ENCODE peak calls at places on chromosomes 4 and X, in eight cellular contexts. One of them, this sample, is unnamed.
A peak's percentile ranks its signal among the peaks of the same experiment; 100 is the strongest.

GRCh38 chr4:76947369-76947768 is 2.2 kb upstream of the SEPTIN11 start:
- DNase-seq in fibroblast of pulmonary artery: peak; percentile 44
- DNase-seq in choroid plexus epithelial cell: peak; percentile 65
- DNase-seq in fibroblast of lung: no peak
- DNase-seq in pancreas: no peak
- DNase-seq in transverse colon: no peak
- DNase-seq in lung: no peak
- DNase-seq in hepatocyte: no peak
- DNase-seq in this sample: no peak

GRCh38 chr4:40614031-40614430 is 15.6 kb downstream of the RBM47 start:
- DNase-seq in choroid plexus epithelial cell: no peak
- DNase-seq in lung: no peak
- DNase-seq in fibroblast of lung: no peak
- DNase-seq in fibroblast of pulmonary artery: no peak
- DNase-seq in hepatocyte: no peak
- DNase-seq in transverse colon: no peak
- DNase-seq in pancreas: no peak
- DNase-seq in this sample: no peak

GRCh38 chr4:184408021-184408710 is 66.2 kb downstream of the IRF2 start:
- DNase-seq in transverse colon: no peak
- DNase-seq in lung: no peak
- DNase-seq in choroid plexus epithelial cell: peak; percentile 88
- DNase-seq in hepatocyte: no peak
- DNase-seq in fibroblast of lung: peak; percentile 75
- DNase-seq in pancreas: no peak
- DNase-seq in fibroblast of pulmonary artery: peak; percentile 69
- DNase-seq in this sample: no peak

GRCh38 chrX:22053486-22053885 is 21.4 kb downstream of the PHEX start:
- DNase-seq in lung: no peak
- DNase-seq in transverse colon: no peak
- DNase-seq in fibroblast of pulmonary artery: no peak
- DNase-seq in fibroblast of lung: peak; percentile 1
- DNase-seq in pancreas: no peak
- DNase-seq in choroid plexus epithelial cell: no peak
- DNase-seq in hepatocyte: no peak
- DNase-seq in this sample: no peak

GRCh38 chr4:40980318-40980883 is 230.6 kb downstream of the NSUN7 start:
- DNase-seq in choroid plexus epithelial cell: no peak
- DNase-seq in fibroblast of pulmonary artery: peak; percentile 58
- DNase-seq in pancreas: no peak
- DNase-seq in lung: no peak
- DNase-seq in fibroblast of lung: no peak
- DNase-seq in transverse colon: no peak
- DNase-seq in hepatocyte: no peak
- DNase-seq in this sample: no peak

GRCh38 chr4:109473824-109474223 is 40.2 kb downstream of the SEC24B start:
- DNase-seq in pancreas: no peak
- DNase-seq in transverse colon: no peak
- DNase-seq in lung: no peak
- DNase-seq in fibroblast of pulmonary artery: no peak
- DNase-seq in fibroblast of lung: no peak
- DNase-seq in choroid plexus epithelial cell: no peak
- DNase-seq in hepatocyte: no peak
- DNase-seq in this sample: no peak

GRCh38 chr4:68388347-68388746 is 38.5 kb upstream of the YTHDC1 start:
- DNase-seq in fibroblast of lung: no peak
- DNase-seq in pancreas: no peak
- DNase-seq in lung: no peak
- DNase-seq in fibroblast of pulmonary artery: no peak
- DNase-seq in transverse colon: no peak
- DNase-seq in hepatocyte: no peak
- DNase-seq in choroid plexus epithelial cell: no peak
- DNase-seq in this sample: no peak

GRCh38 chrX:49725923-49726904 is 30.4 kb upstream of the PAGE1 start:
- DNase-seq in transverse colon: no peak
- DNase-seq in lung: no peak
- DNase-seq in fibroblast of lung: no peak
- DNase-seq in pancreas: no peak
- DNase-seq in fibroblast of pulmonary artery: no peak
- DNase-seq in choroid plexus epithelial cell: no peak
- DNase-seq in hepatocyte: no peak
- DNase-seq in this sample: no peak

GRCh38 chr4:3652586-3652985 is 113.6 kb upstream of the ADRA2C start:
- DNase-seq in fibroblast of lung: no peak
- DNase-seq in fibroblast of pulmonary artery: no peak
- DNase-seq in choroid plexus epithelial cell: no peak
- DNase-seq in hepatocyte: no peak
- DNase-seq in lung: no peak
- DNase-seq in pancreas: no peak
- DNase-seq in transverse colon: no peak
- DNase-seq in this sample: no peak

GRCh38 chrX:38154818-38155217 is 65.9 kb downstream of the SRPX start:
- DNase-seq in lung: no peak
- DNase-seq in pancreas: no peak
- DNase-seq in choroid plexus epithelial cell: no peak
- DNase-seq in fibroblast of lung: peak; percentile 8
- DNase-seq in transverse colon: no peak
- DNase-seq in hepatocyte: no peak
- DNase-seq in fibroblast of pulmonary artery: no peak
- DNase-seq in this sample: no peak

GRCh38 chrX:19578956-19579355 is 63.6 kb upstream of the MAP3K15 start:
- DNase-seq in lung: no peak
- DNase-seq in hepatocyte: no peak
- DNase-seq in pancreas: no peak
- DNase-seq in choroid plexus epithelial cell: no peak
- DNase-seq in transverse colon: no peak
- DNase-seq in fibroblast of lung: no peak
- DNase-seq in fibroblast of pulmonary artery: peak; percentile 18
- DNase-seq in this sample: no peak

GRCh38 chr4:66575024-66575696 is 904.9 kb upstream of the EPHA5 start:
- DNase-seq in pancreas: peak; percentile 66
- DNase-seq in fibroblast of pulmonary artery: peak; percentile 83
- DNase-seq in choroid plexus epithelial cell: peak; percentile 79
- DNase-seq in lung: no peak
- DNase-seq in hepatocyte: peak; percentile 84
- DNase-seq in fibroblast of lung: peak; percentile 52
- DNase-seq in transverse colon: no peak
- DNase-seq in this sample: no peak

GRCh38 chrX:47234583-47234982 is 1.8 kb downstream of the USP11 start:
- DNase-seq in pancreas: no peak
- DNase-seq in fibroblast of lung: peak; percentile 43
- DNase-seq in fibroblast of pulmonary artery: peak; percentile 28
- DNase-seq in transverse colon: no peak
- DNase-seq in hepatocyte: no peak
- DNase-seq in lung: no peak
- DNase-seq in choroid plexus epithelial cell: no peak
- DNase-seq in this sample: no peak

GRCh38 chrX:153920546-153920945 is 5.5 kb downstream of the ARHGAP4 start:
- DNase-seq in lung: no peak
- DNase-seq in pancreas: no peak
- DNase-seq in fibroblast of pulmonary artery: no peak
- DNase-seq in choroid plexus epithelial cell: no peak
- DNase-seq in fibroblast of lung: no peak
- DNase-seq in transverse colon: no peak
- DNase-seq in hepatocyte: no peak
- DNase-seq in this sample: no peak

GRCh38 chr4:10491420-10491819 is 34.2 kb upstream of the ZNF518B start:
- DNase-seq in pancreas: no peak
- DNase-seq in lung: no peak
- DNase-seq in fibroblast of lung: no peak
- DNase-seq in hepatocyte: no peak
- DNase-seq in choroid plexus epithelial cell: no peak
- DNase-seq in transverse colon: no peak
- DNase-seq in fibroblast of pulmonary artery: no peak
- DNase-seq in this sample: no peak

GRCh38 chr4:120830204-120830603 is 92.3 kb downstream of the PRDM5 start:
- DNase-seq in choroid plexus epithelial cell: peak; percentile 33
- DNase-seq in pancreas: no peak
- DNase-seq in lung: no peak
- DNase-seq in fibroblast of pulmonary artery: peak; percentile 48
- DNase-seq in transverse colon: no peak
- DNase-seq in fibroblast of lung: peak; percentile 53
- DNase-seq in hepatocyte: no peak
- DNase-seq in this sample: no peak

GRCh38 chrX:150007356-150007755 is 69.1 kb upstream of the EOLA2 start:
- DNase-seq in fibroblast of lung: no peak
- DNase-seq in lung: no peak
- DNase-seq in fibroblast of pulmonary artery: peak; percentile 53
- DNase-seq in choroid plexus epithelial cell: peak; percentile 33
- DNase-seq in pancreas: no peak
- DNase-seq in transverse colon: no peak
- DNase-seq in hepatocyte: no peak
- DNase-seq in this sample: no peak

GRCh38 chr4:7191546-7192251 is 639 bp upstream of the SORCS2 start:
- DNase-seq in transverse colon: no peak
- DNase-seq in fibroblast of lung: no peak
- DNase-seq in hepatocyte: no peak
- DNase-seq in lung: no peak
- DNase-seq in choroid plexus epithelial cell: no peak
- DNase-seq in fibroblast of pulmonary artery: no peak
- DNase-seq in pancreas: no peak
- DNase-seq in this sample: no peak
- H3K4me3 ChIP-seq in transverse colon: no peak overlapping the region
- H3K4me3 ChIP-seq in fibroblast of lung: no peak overlapping the region
- H3K4me3 ChIP-seq in hepatocyte: no peak overlapping the region
- H3K4me3 ChIP-seq in lung: no peak overlapping the region
- H3K4me3 ChIP-seq in choroid plexus epithelial cell: no peak overlapping the region
- H3K4me3 ChIP-seq in fibroblast of pulmonary artery: no peak overlapping the region
- H3K4me3 ChIP-seq in pancreas: peak overlapping the region; percentile 37
- H3K4me3 ChIP-seq in this sample: no peak overlapping the region

GRCh38 chrX:128781506-128781905 is 729.3 kb upstream of the ACTRT1 start:
- DNase-seq in fibroblast of pulmonary artery: no peak
- DNase-seq in hepatocyte: peak; percentile 49
- DNase-seq in pancreas: peak; percentile 20
- DNase-seq in lung: no peak
- DNase-seq in transverse colon: peak; percentile 48
- DNase-seq in choroid plexus epithelial cell: peak; percentile 18
- DNase-seq in fibroblast of lung: no peak
- DNase-seq in this sample: peak; percentile 36
- TF ChIP-seq CTCF in fibroblast of pulmonary artery: no peak
- TF ChIP-seq CTCF in hepatocyte: peak; percentile 26
- TF ChIP-seq CTCF in pancreas: no peak
- TF ChIP-seq CTCF in lung: no peak
- TF ChIP-seq CTCF in transverse colon: peak; percentile 29
- TF ChIP-seq CTCF in choroid plexus epithelial cell: peak; percentile 46
- TF ChIP-seq CTCF in fibroblast of lung: no peak
- TF ChIP-seq CTCF in this sample: peak; percentile 51

GRCh38 chr4:35608205-35608604 is 636.1 kb downstream of the ARAP2 start:
- DNase-seq in fibroblast of pulmonary artery: no peak
- DNase-seq in transverse colon: no peak
- DNase-seq in pancreas: no peak
- DNase-seq in hepatocyte: no peak
- DNase-seq in choroid plexus epithelial cell: no peak
- DNase-seq in lung: no peak
- DNase-seq in fibroblast of lung: no peak
- DNase-seq in this sample: no peak
- H3K4me3 ChIP-seq in fibroblast of pulmonary artery: no peak overlapping the region
- H3K4me3 ChIP-seq in transverse colon: no peak overlapping the region
- H3K4me3 ChIP-seq in pancreas: no peak overlapping the region
- H3K4me3 ChIP-seq in hepatocyte: no peak overlapping the region
- H3K4me3 ChIP-seq in choroid plexus epithelial cell: no peak overlapping the region
- H3K4me3 ChIP-seq in lung: no peak overlapping the region
- H3K4me3 ChIP-seq in fibroblast of lung: no peak overlapping the region
- H3K4me3 ChIP-seq in this sample: no peak overlapping the region

DNA sequence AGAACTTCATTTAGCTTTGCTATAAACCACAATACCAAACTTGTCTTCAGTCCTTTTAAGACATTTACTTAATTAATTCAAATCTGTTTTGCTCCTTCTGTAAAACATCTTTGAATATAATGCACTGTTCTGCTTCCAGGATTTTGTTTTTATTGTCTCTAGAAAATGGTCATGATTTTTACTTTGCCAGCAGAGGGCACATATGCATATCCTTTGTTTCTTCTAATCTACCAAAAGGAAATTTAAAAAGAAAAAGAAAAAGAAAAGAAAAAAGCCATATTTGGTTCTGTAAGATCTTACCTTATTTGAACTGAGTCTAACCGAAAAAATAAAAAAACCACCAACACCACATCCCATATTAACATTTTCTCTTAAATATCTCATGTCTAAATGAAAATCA is 101.9 kb upstream of the CCSER1 start:
- DNase-seq in transverse colon: no peak
- DNase-seq in lung: no peak
- DNase-seq in fibroblast of lung: peak; percentile 10
- DNase-seq in pancreas: no peak
- DNase-seq in fibroblast of pulmonary artery: peak; percentile 16
- DNase-seq in choroid plexus epithelial cell: peak; percentile 18
- DNase-seq in hepatocyte: peak; percentile 21
- DNase-seq in this sample: no peak
- TF ChIP-seq CTCF in transverse colon: no peak
- TF ChIP-seq CTCF in lung: no peak
- TF ChIP-seq CTCF in fibroblast of lung: no peak
- TF ChIP-seq CTCF in pancreas: peak; percentile 23
- TF ChIP-seq CTCF in fibroblast of pulmonary artery: peak; percentile 32
- TF ChIP-seq CTCF in choroid plexus epithelial cell: peak; percentile 44
- TF ChIP-seq CTCF in hepatocyte: peak; percentile 56
- TF ChIP-seq CTCF in this sample: peak; percentile 38

DNA sequence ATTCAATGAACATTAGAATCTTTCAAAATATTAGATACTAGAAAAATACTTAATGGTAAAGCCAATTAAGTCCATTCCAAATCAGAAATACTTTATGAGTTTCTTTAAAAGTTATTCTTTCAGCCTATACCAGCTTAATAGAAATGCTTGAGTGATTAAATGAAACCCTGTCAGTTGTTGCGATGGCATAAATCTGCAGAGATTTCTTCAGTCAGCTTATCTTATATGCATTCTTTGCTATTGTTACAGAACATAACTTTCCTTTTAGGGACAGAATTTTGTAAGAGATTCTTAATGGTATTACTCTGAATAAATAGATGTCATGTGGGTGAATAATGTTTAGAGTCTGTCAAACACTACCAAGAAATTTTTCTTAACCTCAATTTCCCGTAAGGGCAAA is 325.0 kb upstream of the HAND2 start:
- DNase-seq in fibroblast of lung: no peak
- DNase-seq in pancreas: no peak
- DNase-seq in choroid plexus epithelial cell: peak; percentile 6
- DNase-seq in fibroblast of pulmonary artery: peak; percentile 78
- DNase-seq in lung: no peak
- DNase-seq in hepatocyte: no peak
- DNase-seq in transverse colon: no peak
- DNase-seq in this sample: no peak
- H3K4me3 ChIP-seq in fibroblast of lung: no peak overlapping the region
- H3K4me3 ChIP-seq in pancreas: no peak overlapping the region
- H3K4me3 ChIP-seq in choroid plexus epithelial cell: no peak overlapping the region
- H3K4me3 ChIP-seq in fibroblast of pulmonary artery: no peak overlapping the region
- H3K4me3 ChIP-seq in lung: no peak overlapping the region
- H3K4me3 ChIP-seq in hepatocyte: no peak overlapping the region
- H3K4me3 ChIP-seq in transverse colon: no peak overlapping the region
- H3K4me3 ChIP-seq in this sample: no peak overlapping the region

DNA sequence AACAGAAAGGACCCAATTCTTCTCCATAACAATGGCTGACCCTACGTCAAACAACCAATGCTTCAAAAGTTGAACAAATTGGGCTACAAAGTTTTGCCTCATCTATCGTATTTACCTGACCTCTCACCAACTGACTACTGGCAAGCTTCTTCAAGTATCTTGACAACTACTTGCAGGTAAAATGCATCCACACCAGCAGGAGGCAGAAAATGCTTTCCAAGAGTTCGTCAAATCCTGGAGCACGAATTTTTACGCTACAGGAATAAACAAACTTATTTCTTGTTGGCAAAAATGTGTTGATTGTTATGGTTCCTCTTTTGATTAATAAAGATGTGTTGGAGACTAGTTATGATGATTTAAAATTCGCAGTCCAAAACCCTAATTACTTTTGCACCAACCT is 6.7 kb upstream of the GAB1 start:
- DNase-seq in lung: no peak
- DNase-seq in pancreas: no peak
- DNase-seq in fibroblast of pulmonary artery: no peak
- DNase-seq in hepatocyte: no peak
- DNase-seq in choroid plexus epithelial cell: no peak
- DNase-seq in transverse colon: no peak
- DNase-seq in fibroblast of lung: no peak
- DNase-seq in this sample: no peak
- TF ChIP-seq CTCF in lung: no peak
- TF ChIP-seq CTCF in pancreas: no peak
- TF ChIP-seq CTCF in fibroblast of pulmonary artery: no peak
- TF ChIP-seq CTCF in hepatocyte: no peak
- TF ChIP-seq CTCF in choroid plexus epithelial cell: peak; percentile 4
- TF ChIP-seq CTCF in transverse colon: no peak
- TF ChIP-seq CTCF in fibroblast of lung: no peak
- TF ChIP-seq CTCF in this sample: no peak

This sample was measured in LNCaP clone FGC.